ENCODE peak calls at places on chromosomes 6 and 20, in four cellular contexts. J, F, U and H are unnamed samples.

GRCh38 chr20:14538433-14538832 is 201.0 kb upstream of the FLRT3 start:
- DNase-seq in J (no peak), F (no peak), U (no peak), H (no peak)

GRCh38 chr6:128892079-128892478 is 9.1 kb downstream of the LAMA2 start:
- DNase-seq in J (no peak), F (no peak), U (no peak), H (no peak)

GRCh38 chr6:169921853-169922779 is 170.7 kb downstream of the ERMARD start:
- DNase-seq in J (no peak), F (no peak), U (no peak), H (no peak)

GRCh38 chr6:143564484-143565017 is 53.0 kb upstream of the FUCA2 start:
- DNase-seq in J (no peak), F (no peak), U (no peak), H (no peak)

GRCh38 chr20:12847862-12848261 is 160.9 kb upstream of the SPTLC3 start:
- DNase-seq in J (no peak), F (no peak), U (no peak), H (no peak)

GRCh38 chr6:3844097-3844463 is 5.1 kb upstream of the FAM50B start:
- DNase-seq in J (no peak), F (no peak), U (no peak), H (no peak)

GRCh38 chr6:2857580-2858337 is 16.1 kb upstream of the SERPINB1 start:
- DNase-seq in J (peak), F (no peak), U (peak), H (no peak)

GRCh38 chr6:4653141-4653540 is 123.1 kb upstream of the CDYL start:
- DNase-seq in J (no peak), F (no peak), U (no peak), H (no peak)

GRCh38 chr20:56278205-56278604 is 29.7 kb downstream of the MC3R start:
- DNase-seq in J (no peak), F (no peak), U (no peak), H (no peak)

GRCh38 chr20:41405436-41405835 is 38.8 kb upstream of the EMILIN3 start:
- DNase-seq in J (no peak), F (no peak), U (no peak), H (no peak)

GRCh38 chr6:40912158-40912946 is 126.7 kb downstream of the UNC5CL start:
- DNase-seq in J (no peak), F (peak), U (peak), H (peak)
- TF ChIP-seq JUND in J (no peak), F (no peak), U (no peak), H (no peak)

GRCh38 chr6:121647905-121648304 is 212.5 kb downstream of the GJA1 start:
- DNase-seq in J (no peak), F (no peak), U (no peak), H (no peak)

GRCh38 chr6:121641158-121641557 is 205.7 kb downstream of the GJA1 start:
- DNase-seq in J (no peak), F (no peak), U (no peak), H (no peak)

GRCh38 chr6:121649951-121650350 is 214.5 kb downstream of the GJA1 start:
- DNase-seq in J (no peak), F (no peak), U (no peak), H (no peak)

GRCh38 chr6:121645100-121645745 is 209.8 kb downstream of the GJA1 start:
- DNase-seq in J (no peak), F (no peak), U (no peak), H (no peak)
- TF ChIP-seq JUND in J (no peak), F (no peak), U (no peak), H (no peak)

GRCh38 chr20:45098096-45098773 is 2.7 kb downstream of the KCNS1 start:
- DNase-seq in J (no peak), F (peak), U (peak), H (no peak)
- TF ChIP-seq JUND in J (no peak), F (no peak), U (no peak), H (no peak)

DNA sequence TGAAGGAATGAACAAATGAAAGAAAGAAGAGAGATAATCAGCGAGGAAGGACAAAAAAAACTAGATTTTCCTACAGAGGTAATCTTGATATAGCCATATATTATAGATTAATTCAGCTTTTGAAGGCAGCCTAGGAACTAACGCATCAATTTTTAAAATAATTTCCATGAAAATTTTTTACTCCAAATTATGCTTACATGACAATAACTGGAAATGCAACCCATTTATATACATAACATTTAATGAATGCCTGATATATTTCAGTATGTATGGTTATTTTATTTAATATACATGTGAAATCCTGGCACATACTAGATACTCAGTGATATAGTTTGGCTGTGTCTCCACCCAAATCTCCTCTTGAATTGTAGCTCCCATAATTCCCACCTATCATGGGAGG is 157.6 kb downstream of the LAMP5 start:
- DNase-seq in J (no peak), F (no peak), U (no peak), H (no peak)
- TF ChIP-seq JUND in J (no peak), F (no peak), U (no peak), H (no peak)

GRCh38 chr6:7541175-7542064 is at the start of gene DSP:
- DNase-seq in J (peak), F (peak), U (peak), H (peak)

GRCh38 chr6:7537560-7538174 is 3.8 kb upstream of the DSP start:
- DNase-seq in J (no peak), F (no peak), U (no peak), H (no peak)

GRCh38 chr6:7540595-7540994 is 876 bp upstream of the DSP start:
- DNase-seq in J (no peak), F (no peak), U (peak), H (peak)

GRCh38 chr6:7535498-7535897 is 6.0 kb upstream of the DSP start:
- DNase-seq in J (no peak), F (no peak), U (no peak), H (no peak)

DNA sequence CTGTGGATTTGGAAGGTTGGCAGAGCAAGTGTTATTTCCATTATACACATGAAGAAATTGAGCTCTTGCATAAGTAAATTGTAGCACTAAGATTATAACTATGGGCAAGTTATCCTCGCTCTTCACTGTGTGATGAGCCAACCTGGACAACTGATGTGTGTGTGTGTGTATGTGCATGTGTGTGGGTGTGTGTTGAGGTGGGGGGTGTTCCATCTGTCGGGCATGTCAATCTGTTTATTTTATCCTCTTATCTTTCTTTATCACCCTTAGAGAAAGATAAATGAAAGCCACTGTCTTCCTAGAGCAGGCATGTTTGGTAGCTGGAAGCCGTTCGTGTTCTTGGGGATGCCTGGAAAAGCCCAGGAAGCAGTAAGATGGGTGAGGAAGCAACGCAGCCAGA is 3.0 kb upstream of the DSP start:
- DNase-seq in J (no peak), F (no peak), U (no peak), H (no peak)
- TF ChIP-seq JUND in J (no peak), F (no peak), U (no peak), H (no peak)

GRCh38 chr6:122081921-122082320 is 317.5 kb upstream of the HSF2 start:
- DNase-seq in J (no peak), F (no peak), U (no peak), H (peak)
- TF ChIP-seq JUND in J (no peak), F (no peak), U (no peak), H (no peak)

DNA sequence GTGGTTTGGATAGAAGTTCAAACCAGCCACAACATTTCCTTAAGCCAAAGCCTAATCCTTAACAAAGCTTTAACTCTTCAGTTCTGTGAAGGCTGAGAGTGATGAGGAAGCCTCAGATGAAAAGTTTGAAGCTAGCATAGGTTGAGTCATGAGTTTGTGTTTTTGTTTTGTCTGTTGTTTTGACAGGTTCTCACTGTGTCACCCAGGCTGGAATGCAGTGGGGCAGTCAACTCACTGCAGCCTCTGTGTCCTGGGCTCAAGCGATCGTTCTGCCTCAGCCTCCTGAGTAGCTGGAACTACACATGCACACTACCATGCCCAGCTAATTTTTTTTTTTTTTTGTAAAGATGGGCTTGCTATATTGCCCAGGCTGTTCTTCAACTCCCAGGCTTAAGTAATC is 96.1 kb downstream of the SMAP1 start:
- DNase-seq in J (no peak), F (no peak), U (no peak), H (no peak)
- TF ChIP-seq JUND in J (no peak), F (no peak), U (no peak), H (no peak)

GRCh38 chr6:1760876-1761275 is 151.2 kb downstream of the FOXC1 start:
- DNase-seq in J (no peak), F (no peak), U (no peak), H (no peak)
- TF ChIP-seq JUND in J (no peak), F (no peak), U (no peak), H (no peak)